ENCODE peak calls at places on chromosomes 6 and 20, in five cellular contexts. M is H7; R is activated naive CD4-positive, alpha-beta T cell; W is T-helper 2 cell; Z is left ventricle myocardium inferior. Y is an unnamed sample.

GRCh38 chr6:156752666-156753301 is 24.4 kb upstream of the ARID1B start:
- DNase-seq in M (peak), R (no peak), W (no peak), Z (no peak), Y (no peak)

GRCh38 chr20:51926670-51927305 is 124.5 kb upstream of the SALL4 start:
- DNase-seq in M (no peak), R (no peak), W (no peak), Z (no peak), Y (no peak)

GRCh38 chr6:166955121-166955864 is 1.1 kb downstream of the RNASET2 start:
- DNase-seq in M (peak), R (peak), W (peak), Z (peak), Y (no peak)

GRCh38 chr6:31395832-31396231 is 7.6 kb upstream of the MICA start:
- DNase-seq in M (no peak), R (no peak), W (no peak), Z (no peak), Y (no peak)

GRCh38 chr6:79431469-79431868 is 105.8 kb downstream of the LCA5 start:
- DNase-seq in M (peak), R (no peak), W (no peak), Z (no peak), Y (no peak)

GRCh38 chr20:47597090-47597489 is 95.4 kb downstream of the NCOA3 start:
- DNase-seq in M (no peak), R (no peak), W (no peak), Z (no peak), Y (no peak)

GRCh38 chr6:162873537-162873936 is 145.8 kb downstream of the PACRG start:
- DNase-seq in M (no peak), R (no peak), W (no peak), Z (no peak), Y (no peak)

GRCh38 chr6:47651505-47651944 is 46.9 kb upstream of the ADGRF4 start:
- DNase-seq in M (no peak), R (no peak), W (no peak), Z (no peak), Y (no peak)

GRCh38 chr6:77620290-77620882 is 32.5 kb upstream of the MEI4 start:
- DNase-seq in M (no peak), R (no peak), W (no peak), Z (no peak), Y (no peak)

GRCh38 chr6:105431226-105431625 is 28.3 kb upstream of the PREP start:
- DNase-seq in M (peak), R (no peak), W (no peak), Z (no peak), Y (no peak)

GRCh38 chr20:34200020-34200419 is 41.2 kb upstream of the ASIP start:
- DNase-seq in M (no peak), R (no peak), W (no peak), Z (no peak), Y (no peak)

GRCh38 chr6:133645000-133645619 is 243.8 kb upstream of the TCF21 start:
- DNase-seq in M (no peak), R (no peak), W (no peak), Z (no peak), Y (no peak)

GRCh38 chr20:50546729-50547314 is 36.6 kb downstream of the PTPN1 start:
- DNase-seq in M (no peak), R (no peak), W (no peak), Z (no peak), Y (no peak)

GRCh38 chr6:42141603-42142117 is 760 bp downstream of the C6orf132 start:
- DNase-seq in M (no peak), R (no peak), W (no peak), Z (no peak), Y (no peak)

GRCh38 chr6:121354764-121355163 is 20.5 kb upstream of the TBC1D32 start:
- DNase-seq in M (no peak), R (no peak), W (no peak), Z (no peak), Y (no peak)

GRCh38 chr20:41701596-41702350 is 83.6 kb upstream of the CHD6 start:
- DNase-seq in M (peak), R (no peak), W (no peak), Z (no peak), Y (no peak)

GRCh38 chr6:165793287-165793825 is 130.3 kb upstream of the PDE10A start:
- DNase-seq in M (no peak), R (no peak), W (no peak), Z (no peak), Y (no peak)